ENCODE peak calls at places on chromosomes 3 and 15, in four cellular contexts. A is naive thymus-derived CD4-positive, alpha-beta T cell; R is cardiac muscle cell; U is lower lobe of right lung. N is an unnamed sample.

GRCh38 chr15:48653913-48654630 is 8.6 kb upstream of the FBN1 start:
- DNase-seq in A (no peak), R (no peak), U (no peak), N (no peak)

GRCh38 chr15:79543097-79543496 is 111.0 kb downstream of the MINAR1 start:
- DNase-seq in A (no peak), R (no peak), U (no peak), N (no peak)

GRCh38 chr3:192850501-192850981 is 67.1 kb downstream of the MB21D2 start:
- DNase-seq in A (no peak), R (peak; percentile 50), U (no peak), N (no peak)

GRCh38 chr3:39519554-39519953 is 52.1 kb downstream of the MOBP start:
- DNase-seq in A (no peak), R (no peak), U (no peak), N (no peak)

GRCh38 chr3:194491996-194492395 is 5.2 kb upstream of the ATP13A3 start:
- DNase-seq in A (no peak), R (no peak), U (no peak), N (no peak)

GRCh38 chr3:5188419-5189405 is 1.2 kb downstream of the EDEM1 start:
- DNase-seq in A (peak; percentile 72), R (peak; percentile 49), U (peak; percentile 75), N (no peak)

GRCh38 chr3:110731148-110731547 is 340.5 kb upstream of the NECTIN3 start:
- DNase-seq in A (no peak), R (peak; percentile 49), U (no peak), N (no peak)

GRCh38 chr3:156577731-156578130 is 22.8 kb upstream of the SSR3 start:
- DNase-seq in A (no peak), R (no peak), U (no peak), N (no peak)

GRCh38 chr3:139572847-139573672 is 33.5 kb upstream of the RBP1 start:
- DNase-seq in A (no peak), R (peak; percentile 70), U (peak; percentile 55), N (no peak)

GRCh38 chr3:60456180-60456579 is 795.1 kb downstream of the FHIT start:
- DNase-seq in A (no peak), R (no peak), U (no peak), N (no peak)

GRCh38 chr15:101198820-101199219 is 53.0 kb downstream of the CHSY1 start:
- DNase-seq in A (no peak), R (no peak), U (no peak), N (no peak)

GRCh38 chr3:176867681-176868663 is 329.3 kb downstream of the TBL1XR1 start:
- DNase-seq in A (no peak), R (no peak), U (peak; percentile 52), N (no peak)

GRCh38 chr15:51403072-51403878 is 61.8 kb downstream of the GLDN start:
- DNase-seq in A (no peak), R (peak; percentile 69), U (no peak), N (no peak)

GRCh38 chr3:20250786-20251185 is 64.8 kb upstream of the SGO1 start:
- DNase-seq in A (no peak), R (no peak), U (no peak), N (no peak)

GRCh38 chr15:76904461-76905012 is 603 bp downstream of the SCAPER start:
- DNase-seq in A (peak; percentile 23), R (peak; percentile 24), U (no peak), N (no peak)

GRCh38 chr3:53833053-53833645 is 13.1 kb downstream of the CHDH start:
- DNase-seq in A (no peak), R (no peak), U (no peak), N (no peak)

GRCh38 chr3:168047190-168047795 is 48.4 kb downstream of the GOLIM4 start:
- DNase-seq in A (peak; percentile 22), R (peak; percentile 88), U (no peak), N (no peak)

GRCh38 chr3:158105124-158105709 is 1.0 kb downstream of the SHOX2 start:
- DNase-seq in A (no peak), R (no peak), U (no peak), N (no peak)

GRCh38 chr3:71162221-71162620 is 421.3 kb downstream of the FOXP1 start:
- DNase-seq in A (no peak), R (no peak), U (no peak), N (no peak)

GRCh38 chr15:27843146-27843545 is 256.0 kb downstream of the OCA2 start:
- DNase-seq in A (no peak), R (no peak), U (no peak), N (no peak)
- H3K4me3 ChIP-seq in A (no peak overlapping the region), R (no peak overlapping the region), U (no peak overlapping the region), N (no peak overlapping the region)

GRCh38 chr15:33191641-33192040 is 2.9 kb downstream of the FMN1 start:
- DNase-seq in A (no peak), R (no peak), U (no peak), N (no peak)

GRCh38 chr15:33190539-33190938 is 4.0 kb downstream of the FMN1 start:
- DNase-seq in A (no peak), R (no peak), U (no peak), N (no peak)

GRCh38 chr15:33183334-33183733 is 11.2 kb downstream of the FMN1 start:
- DNase-seq in A (no peak), R (no peak), U (no peak), N (no peak)

GRCh38 chr15:33188159-33188558 is 6.4 kb downstream of the FMN1 start:
- DNase-seq in A (no peak), R (no peak), U (no peak), N (no peak)

GRCh38 chr15:33188654-33189257 is 5.8 kb downstream of the FMN1 start:
- DNase-seq in A (no peak), R (no peak), U (no peak), N (no peak)
- H3K4me3 ChIP-seq in A (no peak overlapping the region), R (no peak overlapping the region), U (no peak overlapping the region), N (no peak overlapping the region)

DNA sequence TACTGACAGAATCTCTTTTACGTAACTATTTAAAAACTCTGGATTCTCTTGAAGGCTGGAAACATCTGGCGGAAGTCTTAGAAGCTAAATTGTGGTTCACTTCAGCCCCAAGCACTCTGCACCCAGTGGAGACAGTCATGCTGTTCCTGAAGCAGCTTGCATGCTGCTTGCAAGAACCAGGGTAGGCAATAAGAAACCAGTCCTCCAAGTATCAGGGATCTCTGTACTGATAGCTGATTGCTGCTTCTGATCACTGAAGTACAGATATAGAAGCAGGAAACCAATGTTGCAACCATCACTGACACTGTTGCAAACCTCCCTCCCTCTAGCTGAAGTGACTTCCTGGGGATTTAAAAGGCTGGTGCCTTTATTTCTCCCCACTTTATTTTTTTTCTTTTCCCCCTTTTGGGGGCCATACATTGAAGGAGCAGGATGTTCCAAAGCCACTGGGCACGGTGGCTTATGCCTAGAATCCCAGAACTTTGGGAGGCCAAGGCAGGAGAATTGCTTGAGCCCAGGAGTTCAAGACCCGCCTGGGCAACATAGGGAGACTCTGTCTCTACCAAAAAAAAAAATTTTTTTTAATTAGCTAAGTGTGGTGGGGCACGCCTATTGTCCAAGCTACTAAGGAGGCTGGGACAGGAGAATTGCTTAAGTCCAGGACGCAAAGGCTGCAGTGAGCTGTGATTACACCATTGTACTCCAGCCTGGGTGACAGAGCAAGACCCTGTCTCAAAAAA is 15.3 kb downstream of the SPCS1 start:
- DNase-seq in A (peak; percentile 66), R (peak; percentile 29), U (no peak), N (no peak)
- H3K4me3 ChIP-seq in A (no peak overlapping the region), R (no peak overlapping the region), U (no peak overlapping the region), N (no peak overlapping the region)

DNA sequence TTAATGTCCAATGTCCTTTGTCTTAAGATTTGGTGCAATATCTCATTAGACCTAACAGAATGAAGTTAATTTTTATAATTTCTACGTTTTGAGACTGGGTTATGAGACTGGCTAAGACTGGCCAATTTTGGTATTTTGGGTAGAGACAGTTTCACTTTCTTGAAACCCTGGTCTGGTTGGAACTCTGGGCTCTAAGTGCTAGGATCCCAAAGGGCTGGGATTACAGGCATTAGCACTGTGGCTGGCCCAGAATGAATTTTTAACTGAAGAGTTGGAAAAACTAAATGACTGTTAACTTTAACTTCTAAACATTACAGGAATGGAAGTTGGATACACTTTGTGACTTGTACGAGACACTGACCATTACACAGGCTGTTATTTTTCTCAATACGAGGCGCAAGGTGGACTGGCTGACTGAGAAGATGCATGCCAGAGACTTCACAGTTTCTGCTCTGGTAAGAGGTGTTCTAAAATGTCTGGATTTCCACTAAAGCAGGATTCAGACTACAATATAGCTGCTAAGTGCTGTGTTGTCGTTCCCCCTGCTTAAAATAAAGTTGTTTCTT is 3.5 kb downstream of the EIF4A2 start:
- DNase-seq in A (no peak), R (no peak), U (no peak), N (no peak)
- H3K4me3 ChIP-seq in A (no peak overlapping the region), R (no peak overlapping the region), U (peak overlapping the region; percentile 11), N (peak overlapping the region; percentile 14)

N was measured in aorta.